ENCODE peak calls at places on chromosomes 16 and 17, in four cellular contexts. Y is IMR-90, Z is mesendoderm, R is H1. I is an unnamed sample.

GRCh38 chr17:75864448-75864871 is 9.3 kb upstream of the WBP2 start:
- DNase-seq in Y (peak; percentile 92), R (no peak), Z (no peak), I (peak; percentile 70)

GRCh38 chr17:59778996-59779395 is 71.5 kb downstream of the VMP1 start:
- DNase-seq in Z (no peak), Y (no peak), R (no peak), I (no peak)

GRCh38 chr17:75762513-75763268 is 2.3 kb downstream of the GALK1 start:
- DNase-seq in Y (no peak), R (no peak), Z (no peak), I (no peak)

GRCh38 chr16:57204675-57205074 is 18.5 kb downstream of the RSPRY1 start:
- DNase-seq in Z (peak; percentile 57), Y (no peak), R (peak; percentile 48), I (peak; percentile 45)

GRCh38 chr17:71764507-71764906 is 356.3 kb upstream of the SOX9 start:
- DNase-seq in Y (no peak), R (peak; percentile 63), Z (peak; percentile 81), I (peak; percentile 87)

GRCh38 chr17:58338454-58338841 is 9.9 kb upstream of the TSPOAP1 start:
- DNase-seq in Y (no peak), Z (no peak), R (no peak), I (no peak)

GRCh38 chr17:13266596-13266995 is 248.8 kb upstream of the ELAC2 start:
- DNase-seq in Z (peak; percentile 14), R (no peak), Y (peak; percentile 16), I (no peak)

GRCh38 chr16:11547517-11547916 is 39.2 kb downstream of the LITAF start:
- DNase-seq in Y (no peak), Z (no peak), R (no peak), I (no peak)

GRCh38 chr17:18921485-18921884 is 30.5 kb upstream of the SLC5A10 start:
- DNase-seq in Y (no peak), R (no peak), Z (no peak), I (no peak)

GRCh38 chr17:2156666-2157065 is 101.8 kb downstream of the HIC1 start:
- DNase-seq in R (no peak), Y (no peak), Z (no peak), I (no peak)

DNA sequence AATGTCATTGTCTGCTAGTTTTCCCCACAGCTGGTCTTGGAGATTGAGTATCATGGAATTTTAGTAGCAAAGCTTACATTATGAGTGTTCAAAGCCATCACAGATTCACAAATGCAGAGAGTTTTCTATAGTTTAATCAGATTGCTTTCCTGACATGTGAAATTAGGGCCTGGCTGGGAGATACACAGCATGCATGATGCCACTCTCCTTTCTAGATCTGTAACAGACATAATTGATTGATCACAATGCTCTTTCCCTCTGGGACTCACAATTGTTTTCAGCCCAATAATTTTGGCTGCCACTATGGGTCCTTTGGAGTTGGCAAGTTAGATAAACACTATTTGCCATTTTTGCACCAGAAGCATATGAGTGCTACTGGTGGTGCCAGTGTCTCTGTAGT is 132.5 kb downstream of the SPACA3 start:
- DNase-seq in R (no peak), Z (no peak), Y (no peak), I (no peak)
- H2BK120ac ChIP-seq in R (no peak overlapping the region), Z (no peak overlapping the region), Y (no peak overlapping the region), I (no peak overlapping the region)

DNA sequence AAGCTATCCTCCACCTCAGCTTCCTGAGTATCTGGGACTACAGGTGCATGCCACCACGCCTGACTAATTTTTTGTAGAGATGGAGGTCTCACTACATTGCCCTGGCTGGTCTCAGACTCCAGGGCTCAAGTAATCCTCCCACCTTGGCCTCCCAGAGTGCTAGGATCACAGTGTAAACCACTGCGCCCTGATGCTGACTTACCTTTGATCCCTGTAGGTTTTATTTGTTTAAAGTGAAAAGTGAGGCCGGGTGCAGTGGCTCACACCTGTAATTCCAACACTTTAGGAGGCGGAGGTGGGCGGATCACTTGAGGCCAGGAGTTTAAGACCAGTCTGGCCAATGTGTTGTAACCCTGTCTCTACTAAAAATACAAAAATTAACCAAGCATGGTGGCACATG is 8.7 kb downstream of the PSKH1 start:
- DNase-seq in Y (no peak), Z (no peak), R (no peak), I (no peak)
- H2BK5ac ChIP-seq in Y (no peak overlapping the region), Z (no peak overlapping the region), R (no peak overlapping the region), I (no peak overlapping the region)

GRCh38 chr17:27259356-27259755 is 34.6 kb upstream of the WSB1 start:
- DNase-seq in Z (no peak), Y (no peak), R (no peak), I (no peak)
- H4K5ac ChIP-seq in Z (no peak overlapping the region), Y (no peak overlapping the region), R (no peak overlapping the region), I (no peak overlapping the region)

GRCh38 chr17:80758793-80759673 is 214.4 kb downstream of the RPTOR start:
- DNase-seq in Z (no peak), Y (peak; percentile 39), R (no peak), I (peak; percentile 21)
- H2BK120ac ChIP-seq in Z (no peak overlapping the region), Y (peak overlapping the region; percentile 95), R (no peak overlapping the region), I (no peak overlapping the region)

DNA sequence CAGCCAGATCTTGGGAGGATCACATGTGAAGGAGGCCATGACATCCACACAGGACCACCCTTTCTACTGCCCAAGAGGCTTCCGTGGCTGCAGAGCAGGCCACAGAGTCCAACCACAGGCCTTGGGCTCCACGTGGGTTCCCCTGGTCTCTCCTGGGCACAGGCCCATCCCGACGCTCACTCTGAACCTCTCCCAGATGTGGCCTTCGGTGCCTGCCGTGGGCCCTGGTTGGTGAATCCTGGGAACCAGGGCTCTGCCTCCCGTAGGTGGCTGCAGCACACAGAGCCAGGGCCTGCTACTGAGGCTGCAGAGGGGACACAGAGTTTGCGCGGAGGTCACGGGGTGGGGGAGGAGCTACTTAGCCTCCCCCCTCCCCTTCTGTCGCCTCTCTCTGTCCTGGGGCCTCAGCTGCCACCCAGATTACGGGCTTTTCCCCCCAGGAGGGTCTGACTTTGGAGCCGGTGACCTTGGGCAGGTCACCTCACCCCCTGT is 55.3 kb downstream of the ZFPM1 start:
- DNase-seq in Z (no peak), Y (no peak), R (no peak), I (no peak)
- H2BK5ac ChIP-seq in Z (no peak overlapping the region), Y (no peak overlapping the region), R (no peak overlapping the region), I (no peak overlapping the region)

GRCh38 chr17:78143214-78144145 is 2.7 kb upstream of the C17orf99 start:
- DNase-seq in R (no peak), Y (no peak), Z (no peak), I (no peak)

GRCh38 chr17:78141437-78142112 is 4.6 kb upstream of the C17orf99 start:
- DNase-seq in Z (no peak), Y (no peak), R (no peak), I (no peak)

GRCh38 chr17:78144146-78144719 is 2.0 kb upstream of the C17orf99 start:
- DNase-seq in Z (no peak), Y (peak; percentile 76), R (no peak), I (no peak)

GRCh38 chr17:78140169-78141051 is 5.8 kb upstream of the C17orf99 start:
- DNase-seq in Y (peak; percentile 21), Z (peak; percentile 99), R (peak; percentile 100), I (peak; percentile 100)

GRCh38 chr17:78142113-78142861 is 3.9 kb upstream of the C17orf99 start:
- DNase-seq in Z (peak; percentile 61), Y (peak; percentile 81), R (no peak), I (no peak)
- H4K5ac ChIP-seq in Z (no peak overlapping the region), Y (no peak overlapping the region), R (no peak overlapping the region), I (no peak overlapping the region)

DNA sequence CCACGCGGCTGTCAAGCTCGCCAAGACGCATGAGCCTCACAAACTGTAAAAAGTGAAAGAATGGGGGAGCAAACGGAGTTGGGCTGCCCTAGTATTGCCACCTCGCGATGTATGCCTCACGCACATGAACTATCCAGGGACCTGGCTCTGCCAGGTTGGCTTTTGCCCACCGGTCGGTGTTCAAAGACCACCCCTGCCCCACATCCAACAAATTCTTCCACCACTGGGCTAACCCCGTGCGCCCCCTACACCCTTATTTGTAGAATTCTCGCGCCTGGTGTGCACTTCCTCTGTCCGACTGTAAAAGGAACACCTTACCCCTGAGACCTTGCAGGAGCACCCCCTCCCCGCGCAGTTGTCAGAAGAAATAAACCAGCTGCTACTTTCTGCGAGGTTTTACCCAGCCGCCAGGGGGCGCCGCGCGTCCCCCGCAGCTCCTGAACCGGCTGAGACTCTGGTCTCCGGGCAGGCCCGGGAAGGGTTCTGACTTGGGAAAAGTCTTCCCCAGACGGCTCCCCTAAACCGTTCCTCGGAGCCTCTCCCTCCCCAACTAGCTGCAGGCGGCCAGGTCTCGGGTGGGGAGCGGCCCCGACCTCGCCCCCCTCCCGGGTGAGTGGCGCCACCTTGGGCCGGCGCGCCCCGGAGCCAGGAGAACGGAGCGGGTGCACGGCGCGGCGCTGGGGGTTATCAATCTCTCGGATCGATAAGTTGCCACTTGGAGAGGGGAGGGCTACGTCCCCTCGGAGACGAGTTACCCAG is 1.7 kb upstream of the ZNF423 start:
- DNase-seq in Z (peak; percentile 93), Y (peak; percentile 11), R (peak; percentile 89), I (peak; percentile 88)
- H2BK120ac ChIP-seq in Z (no peak overlapping the region), Y (no peak overlapping the region), R (peak overlapping the region; percentile 18), I (no peak overlapping the region)

GRCh38 chr16:31873556-31874353 is at the start of gene ZNF267:
- DNase-seq in Y (peak; percentile 86), R (peak; percentile 88), Z (peak; percentile 96), I (peak; percentile 89)
- H2BK5ac ChIP-seq in Y (peak within 1 kb of the TSS; percentile 52), R (peak within 1 kb of the TSS; percentile 75), Z (no peak within 1 kb of the TSS), I (no peak within 1 kb of the TSS)

I was measured in H9.